ENCODE peak calls at places on chromosomes 3 and 15, in ten cellular contexts. K, L, U, C, Q, P, M, S, B and V are unnamed samples.

GRCh38 chr3:163490119-163490518 is 1588.2 kb downstream of the SI start:
- DNase-seq in K (peak; percentile 30), L (peak; percentile 70), U (no peak), C (peak; percentile 21), Q (peak; percentile 0), P (no peak), M (no peak), S (no peak), B (peak; percentile 58), V (no peak)

GRCh38 chr15:78923480-78924360 is 21.1 kb downstream of the CTSH start:
- DNase-seq in K (no peak), L (no peak), U (no peak), C (no peak), Q (no peak), P (no peak), M (no peak), S (no peak), B (no peak), V (no peak)

GRCh38 chr15:83904107-83904720 is 250.3 kb downstream of the ADAMTSL3 start:
- DNase-seq in K (no peak), L (no peak), U (no peak), C (no peak), Q (no peak), P (no peak), M (no peak), S (no peak), B (peak; percentile 47), V (peak; percentile 27)

GRCh38 chr15:25545889-25546288 is 107.1 kb upstream of the UBE3A start:
- DNase-seq in K (no peak), L (no peak), U (no peak), C (no peak), Q (no peak), P (no peak), M (no peak), S (no peak), B (no peak), V (no peak)

GRCh38 chr3:160780246-160780645 is 24.2 kb downstream of the PPM1L start:
- DNase-seq in K (no peak), L (no peak), U (no peak), C (no peak), Q (no peak), P (no peak), M (no peak), S (no peak), B (no peak), V (no peak)

GRCh38 chr3:101778385-101779046 is 495 bp upstream of the NXPE3 start:
- DNase-seq in K (no peak), L (no peak), U (no peak), C (peak; percentile 18), Q (no peak), P (no peak), M (no peak), S (no peak), B (no peak), V (no peak)

GRCh38 chr3:69776289-69776688 is 37.0 kb downstream of the MITF start:
- DNase-seq in K (no peak), L (no peak), U (no peak), C (no peak), Q (no peak), P (no peak), M (no peak), S (no peak), B (no peak), V (no peak)

GRCh38 chr15:55998478-55998877 is 5.1 kb upstream of the NEDD4 start:
- DNase-seq in K (no peak), L (no peak), U (peak; percentile 35), C (no peak), Q (no peak), P (no peak), M (no peak), S (no peak), B (no peak), V (no peak)

GRCh38 chr15:77387355-77388105 is 32.4 kb downstream of the PEAK1 start:
- DNase-seq in K (no peak), L (no peak), U (no peak), C (no peak), Q (no peak), P (no peak), M (no peak), S (no peak), B (peak; percentile 27), V (no peak)

GRCh38 chr3:43852066-43852465 is 161.3 kb downstream of the ABHD5 start:
- DNase-seq in K (no peak), L (no peak), U (peak; percentile 47), C (no peak), Q (no peak), P (no peak), M (no peak), S (no peak), B (no peak), V (no peak)

GRCh38 chr15:68383161-68384074 is 48.5 kb downstream of the ITGA11 start:
- DNase-seq in K (peak; percentile 30), L (peak; percentile 42), U (peak; percentile 69), C (peak; percentile 63), Q (no peak), P (no peak), M (no peak), S (peak; percentile 10), B (peak; percentile 64), V (peak; percentile 49)

GRCh38 chr15:69271217-69271616 is 27.5 kb upstream of the PAQR5 start:
- DNase-seq in K (no peak), L (no peak), U (no peak), C (no peak), Q (no peak), P (no peak), M (no peak), S (no peak), B (no peak), V (no peak)

GRCh38 chr15:100809151-100809550 is 70.5 kb upstream of the ALDH1A3 start:
- DNase-seq in K (no peak), L (no peak), U (no peak), C (no peak), Q (no peak), P (no peak), M (no peak), S (no peak), B (peak; percentile 15), V (no peak)

GRCh38 chr3:144189044-144189443 is 217.4 kb downstream of the DIPK2A start:
- DNase-seq in K (no peak), L (no peak), U (peak; percentile 37), C (no peak), Q (no peak), P (no peak), M (no peak), S (no peak), B (peak; percentile 20), V (no peak)

GRCh38 chr3:42535981-42536784 is 33.7 kb downstream of the VIPR1 start:
- DNase-seq in K (no peak), L (no peak), U (peak; percentile 13), C (peak; percentile 53), Q (no peak), P (peak; percentile 23), M (no peak), S (peak; percentile 30), B (peak; percentile 52), V (no peak)

GRCh38 chr3:20527368-20527767 is 341.4 kb upstream of the SGO1 start:
- DNase-seq in K (no peak), L (no peak), U (no peak), C (no peak), Q (no peak), P (no peak), M (no peak), S (no peak), B (no peak), V (no peak)

GRCh38 chr3:133834621-133835417 is 29.2 kb downstream of the SRPRB start:
- DNase-seq in K (no peak), L (peak; percentile 29), U (no peak), C (no peak), Q (no peak), P (no peak), M (no peak), S (no peak), B (no peak), V (no peak)

GRCh38 chr15:79475312-79475711 is 43.2 kb downstream of the MINAR1 start:
- DNase-seq in K (no peak), L (no peak), U (peak; percentile 35), C (no peak), Q (no peak), P (no peak), M (no peak), S (no peak), B (peak; percentile 11), V (no peak)

GRCh38 chr15:22979069-22979698 is 984 bp downstream of the CYFIP1 start:
- DNase-seq in K (no peak), L (peak; percentile 80), U (peak; percentile 81), C (no peak), Q (no peak), P (peak; percentile 8), M (no peak), S (no peak), B (peak; percentile 52), V (no peak)

GRCh38 chr3:185316740-185317407 is 46.1 kb upstream of the MAP3K13 start:
- DNase-seq in K (no peak), L (no peak), U (peak; percentile 64), C (no peak), Q (no peak), P (no peak), M (no peak), S (no peak), B (peak; percentile 93), V (no peak)

GRCh38 chr3:115590873-115591272 is 32.4 kb upstream of the GAP43 start:
- DNase-seq in K (no peak), L (no peak), U (peak; percentile 83), C (no peak), Q (no peak), P (no peak), M (no peak), S (no peak), B (no peak), V (no peak)

GRCh38 chr15:82312611-82313349 is 36.5 kb downstream of the GOLGA6L10 start:
- DNase-seq in K (no peak), L (no peak), U (peak; percentile 7), C (no peak), Q (no peak), P (no peak), M (no peak), S (no peak), B (peak; percentile 18), V (no peak)

GRCh38 chr3:66606868-66607267 is 106.0 kb upstream of the LRIG1 start:
- DNase-seq in K (no peak), L (no peak), U (no peak), C (no peak), Q (no peak), P (no peak), M (no peak), S (no peak), B (no peak), V (no peak)

GRCh38 chr3:53255360-53255774 is 455 bp downstream of the TKT start:
- DNase-seq in K (no peak), L (no peak), U (peak; percentile 51), C (peak; percentile 76), Q (no peak), P (peak; percentile 29), M (peak; percentile 27), S (peak; percentile 22), B (no peak), V (no peak)

GRCh38 chr3:154122912-154123559 is 1.8 kb downstream of the ARHGEF26 start:
- DNase-seq in K (no peak), L (peak; percentile 50), U (no peak), C (no peak), Q (no peak), P (no peak), M (no peak), S (no peak), B (peak; percentile 29), V (no peak)

GRCh38 chr3:85785766-85786165 is 827.0 kb downstream of the CADM2 start:
- DNase-seq in K (no peak), L (no peak), U (no peak), C (no peak), Q (no peak), P (no peak), M (no peak), S (no peak), B (peak; percentile 2), V (no peak)

GRCh38 chr3:51436998-51437639 is 46.0 kb downstream of the RBM15B start:
- DNase-seq in K (no peak), L (no peak), U (no peak), C (no peak), Q (no peak), P (no peak), M (no peak), S (no peak), B (no peak), V (no peak)

GRCh38 chr15:94743668-94744067 is 512.3 kb downstream of the MCTP2 start:
- DNase-seq in K (no peak), L (no peak), U (no peak), C (no peak), Q (no peak), P (no peak), M (no peak), S (no peak), B (no peak), V (no peak)